ENCODE peak calls at places on chromosomes 7 and 10, in six cellular contexts. F is stimulated activated CD4-positive, alpha-beta T cell treated with anti-CD3 and anti-CD28 coated beads, Interleukin-1b, Interleukin-23, amount 100 ng/mL, for 24 hours; O is CD4-positive, alpha-beta T cell; X is HTR-8/SVneo; B is A172; H is pancreas. N is an unnamed sample.

GRCh38 chr7:122300607-122301079 is 3.9 kb downstream of the FEZF1 start:
- DNase-seq in F (no peak), O (no peak), X (no peak), B (no peak), H (no peak), N (no peak)

GRCh38 chr7:158741294-158741666 is 36.7 kb upstream of the NCAPG2 start:
- DNase-seq in F (no peak), O (no peak), X (no peak), B (no peak), H (no peak), N (no peak)

GRCh38 chr7:6284055-6284400 is 11.6 kb upstream of the CYTH3 start:
- DNase-seq in F (no peak), O (no peak), X (no peak), B (peak), H (no peak), N (peak)

GRCh38 chr10:30072068-30072467 is 12.7 kb upstream of the JCAD start:
- DNase-seq in F (no peak), O (no peak), X (no peak), B (no peak), H (no peak), N (no peak)

GRCh38 chr7:66627151-66627681 is 1.5 kb upstream of the KCTD7 start:
- DNase-seq in F (no peak), O (no peak), X (no peak), B (no peak), H (no peak), N (no peak)

GRCh38 chr10:91576096-91576545 is 56.8 kb downstream of the PPP1R3C start:
- DNase-seq in F (no peak), O (no peak), X (no peak), B (no peak), H (no peak), N (peak)

GRCh38 chr10:18214692-18215563 is 74.7 kb downstream of the CACNB2 start:
- DNase-seq in F (no peak), O (no peak), X (peak), B (peak), H (no peak), N (peak)

GRCh38 chr7:116200963-116201362 is 9.4 kb upstream of the TES start:
- DNase-seq in F (no peak), O (no peak), X (no peak), B (no peak), H (no peak), N (no peak)

GRCh38 chr10:132389631-132390454 is 7.2 kb upstream of the PWWP2B start:
- DNase-seq in F (no peak), O (no peak), X (no peak), B (no peak), H (peak), N (no peak)

GRCh38 chr10:42963302-42963701 is 113.6 kb upstream of the RET start:
- DNase-seq in F (no peak), O (no peak), X (no peak), B (no peak), H (no peak), N (no peak)

GRCh38 chr7:22052221-22052639 is 106.5 kb upstream of the CDCA7L start:
- DNase-seq in F (no peak), O (no peak), X (no peak), B (peak), H (no peak), N (peak)

GRCh38 chr7:99267530-99268360 is 4.9 kb upstream of the MYH16 start:
- DNase-seq in F (no peak), O (no peak), X (peak), B (peak), H (peak), N (peak)

GRCh38 chr7:962401-963081 is 8.1 kb upstream of the ADAP1 start:
- DNase-seq in F (no peak), O (no peak), X (no peak), B (no peak), H (peak), N (no peak)

GRCh38 chr10:119315128-119316001 is 108.0 kb downstream of the GRK5 start:
- DNase-seq in F (peak), O (peak), X (peak), B (peak), H (no peak), N (peak)

GRCh38 chr10:130836344-130836743 is 475.2 kb downstream of the TCERG1L start:
- DNase-seq in F (no peak), O (no peak), X (no peak), B (no peak), H (no peak), N (no peak)

GRCh38 chr10:116765549-116766162 is 23.3 kb upstream of the HSPA12A start:
- DNase-seq in F (no peak), O (no peak), X (no peak), B (no peak), H (no peak), N (peak)

GRCh38 chr7:20064181-20064970 is 152.8 kb downstream of the MACC1 start:
- DNase-seq in F (no peak), O (no peak), X (no peak), B (peak), H (no peak), N (peak)

GRCh38 chr7:99714171-99714570 is 20.8 kb downstream of the CYP3A7 start:
- DNase-seq in F (no peak), O (no peak), X (no peak), B (no peak), H (no peak), N (no peak)

GRCh38 chr7:14104861-14105260 is 115.4 kb upstream of the ETV1 start:
- DNase-seq in F (no peak), O (no peak), X (no peak), B (no peak), H (no peak), N (no peak)